ENCODE peak calls at places on chromosomes 6 and 20, in ten cellular contexts. S, T, N, W, M, Y, U, J, K and R are unnamed samples.

GRCh38 chr6:138818496-138819194 is 22.8 kb downstream of the ECT2L start:
- DNase-seq in Y (no peak), U (no peak), S (no peak), N (no peak), W (peak; percentile 54), K (no peak), T (no peak), M (no peak), J (peak; percentile 49), R (peak; percentile 74)

GRCh38 chr6:127404594-127405178 is 54.5 kb downstream of the KIAA0408 start:
- DNase-seq in T (no peak), J (no peak), W (no peak), U (no peak), K (no peak), Y (no peak), N (no peak), M (no peak), S (no peak), R (peak; percentile 28)

GRCh38 chr6:90701146-90701781 is 114.4 kb upstream of the MAP3K7 start:
- DNase-seq in M (no peak), K (peak; percentile 57), W (no peak), Y (no peak), U (no peak), T (peak; percentile 4), J (peak; percentile 86), N (no peak), S (no peak), R (no peak)

GRCh38 chr6:15681946-15682345 is 19.1 kb upstream of the DTNBP1 start:
- DNase-seq in M (no peak), T (no peak), Y (no peak), N (no peak), J (no peak), U (no peak), W (no peak), K (no peak), S (no peak), R (no peak)

GRCh38 chr6:4844108-4844507 is 67.9 kb downstream of the CDYL start:
- DNase-seq in T (no peak), S (no peak), M (no peak), Y (no peak), K (peak; percentile 8), W (no peak), J (peak; percentile 72), N (peak; percentile 88), U (no peak), R (no peak)

GRCh38 chr6:169372616-169373015 is 119.0 kb upstream of the THBS2 start:
- DNase-seq in S (no peak), T (no peak), N (no peak), M (no peak), U (no peak), K (no peak), Y (no peak), W (no peak), J (no peak), R (no peak)

GRCh38 chr6:26311385-26312095 is 53.5 kb upstream of the BTN3A2 start:
- DNase-seq in U (no peak), W (peak; percentile 47), J (peak; percentile 82), Y (peak; percentile 56), K (peak; percentile 85), S (peak; percentile 63), T (peak; percentile 17), M (no peak), N (peak; percentile 58), R (peak; percentile 86)

GRCh38 chr20:25314497-25315417 is 66.9 kb downstream of the PYGB start:
- DNase-seq in J (no peak), S (no peak), W (no peak), N (no peak), T (no peak), K (no peak), U (no peak), Y (no peak), M (no peak), R (no peak)

GRCh38 chr6:11460001-11460668 is 77.4 kb upstream of the TMEM170B start:
- DNase-seq in K (peak; percentile 18), W (peak; percentile 61), Y (peak; percentile 11), N (no peak), S (no peak), M (no peak), T (no peak), J (no peak), U (no peak), R (peak; percentile 80)

GRCh38 chr6:121430514-121431460 is 4.7 kb upstream of the GJA1 start:
- DNase-seq in N (no peak), M (no peak), Y (no peak), U (no peak), J (no peak), S (no peak), W (no peak), K (peak; percentile 69), T (peak; percentile 50), R (peak; percentile 63)

GRCh38 chr6:163900570-163900969 is 486.1 kb downstream of the QKI start:
- DNase-seq in N (no peak), S (no peak), K (no peak), W (no peak), T (no peak), M (peak; percentile 10), J (no peak), Y (peak; percentile 96), U (no peak), R (no peak)

GRCh38 chr20:15475483-15475882 is 1097.8 kb downstream of the KIF16B start:
- DNase-seq in K (peak; percentile 0), U (peak; percentile 36), S (peak; percentile 9), T (peak; percentile 23), J (no peak), M (peak; percentile 4), Y (no peak), W (peak; percentile 41), N (peak; percentile 55), R (peak; percentile 20)

GRCh38 chr6:44706011-44706410 is 318.5 kb downstream of the CDC5L start:
- DNase-seq in T (no peak), W (no peak), J (no peak), Y (no peak), K (no peak), U (no peak), S (no peak), M (no peak), N (no peak), R (no peak)

GRCh38 chr20:63216849-63217471 is 1.0 kb upstream of the YTHDF1 start:
- DNase-seq in M (no peak), S (peak; percentile 23), T (no peak), J (peak; percentile 65), N (peak; percentile 65), U (no peak), K (no peak), Y (no peak), W (no peak), R (no peak)

GRCh38 chr6:39841291-39841690 is 49.1 kb downstream of the DAAM2 start:
- DNase-seq in J (no peak), W (no peak), U (no peak), K (no peak), S (no peak), Y (peak; percentile 34), M (no peak), N (no peak), T (no peak), R (no peak)

GRCh38 chr20:58650181-58650775 is 805 bp upstream of the STX16 start:
- DNase-seq in N (no peak), W (peak; percentile 53), Y (no peak), M (no peak), J (peak; percentile 75), T (peak; percentile 78), U (peak; percentile 45), S (peak; percentile 31), K (no peak), R (no peak)

GRCh38 chr20:61260905-61261304 is 8.8 kb downstream of the CDH4 start:
- DNase-seq in N (no peak), M (no peak), J (peak; percentile 79), U (no peak), Y (no peak), W (no peak), T (no peak), S (no peak), K (no peak), R (peak; percentile 10)

DNA sequence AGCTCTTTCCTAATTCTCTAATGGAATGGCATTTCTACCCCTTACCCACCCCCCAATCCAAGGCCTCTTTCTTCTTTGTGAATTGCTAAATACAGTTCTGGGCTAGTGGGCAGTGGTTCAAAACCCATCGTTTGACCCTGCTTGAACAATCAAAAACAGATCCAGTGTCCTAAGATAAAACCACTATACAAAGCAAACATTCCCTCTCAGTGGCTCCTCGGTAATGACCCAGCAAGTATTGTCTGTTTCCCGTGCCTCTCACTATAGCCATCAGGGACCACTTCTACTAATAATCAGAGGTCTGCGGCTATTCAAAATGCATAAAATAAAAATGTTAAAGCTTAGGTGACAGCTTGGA is 143.5 kb upstream of the AKAP12 start:
- DNase-seq in W (no peak), S (no peak), J (peak; percentile 5), U (no peak), Y (no peak), M (no peak), K (no peak), T (no peak), N (no peak), R (no peak)
- H3K36me3 ChIP-seq in W (peaks cover 12% of the 10 kb centered on the region), S (no peaks in the 10 kb centered on the region), J (peaks cover 40% of the 10 kb centered on the region), U (no peaks in the 10 kb centered on the region), Y (no peaks in the 10 kb centered on the region), M (peaks cover 2% of the 10 kb centered on the region), K (peaks cover 13% of the 10 kb centered on the region), T (peaks cover 25% of the 10 kb centered on the region), N (peaks cover 3% of the 10 kb centered on the region), R (peaks cover 7% of the 10 kb centered on the region)

GRCh38 chr20:35738410-35739179 is 3.5 kb downstream of the RBM39 start:
- DNase-seq in S (no peak), W (no peak), M (no peak), K (no peak), U (no peak), T (no peak), Y (no peak), N (no peak), J (no peak), R (no peak)
- H3K36me3 ChIP-seq in S (peaks cover 61% of the 10 kb centered on the region), W (peaks cover 14% of the 10 kb centered on the region), M (no peaks in the 10 kb centered on the region), K (peaks cover 72% of the 10 kb centered on the region), U (peaks cover 73% of the 10 kb centered on the region), T (peaks cover 59% of the 10 kb centered on the region), Y (peaks cover 55% of the 10 kb centered on the region), N (peaks cover 82% of the 10 kb centered on the region), J (peaks cover 71% of the 10 kb centered on the region), R (peaks cover 24% of the 10 kb centered on the region)

GRCh38 chr6:158589371-158589770 is 29.5 kb downstream of the TMEM181 start:
- DNase-seq in Y (no peak), N (no peak), M (no peak), W (no peak), K (no peak), T (no peak), S (no peak), U (no peak), J (no peak), R (no peak)
- H3K36me3 ChIP-seq in Y (peaks cover 60% of the 10 kb centered on the region), N (peaks cover 86% of the 10 kb centered on the region), M (peaks cover 3% of the 10 kb centered on the region), W (peaks cover 24% of the 10 kb centered on the region), K (peaks cover 58% of the 10 kb centered on the region), T (peaks cover 66% of the 10 kb centered on the region), S (peaks cover 87% of the 10 kb centered on the region), U (peaks cover 90% of the 10 kb centered on the region), J (peaks cover 87% of the 10 kb centered on the region), R (peaks cover 27% of the 10 kb centered on the region)

GRCh38 chr20:50128520-50128905 is 15.6 kb upstream of the UBE2V1 start:
- DNase-seq in T (no peak), Y (no peak), K (no peak), S (no peak), J (no peak), U (no peak), M (no peak), N (no peak), W (no peak), R (no peak)
- H3K36me3 ChIP-seq in T (peaks cover 39% of the 10 kb centered on the region), Y (peaks cover 46% of the 10 kb centered on the region), K (peaks cover 59% of the 10 kb centered on the region), S (peaks cover 30% of the 10 kb centered on the region), J (peaks cover 57% of the 10 kb centered on the region), U (peaks cover 76% of the 10 kb centered on the region), M (no peaks in the 10 kb centered on the region), N (peaks cover 57% of the 10 kb centered on the region), W (peaks cover 46% of the 10 kb centered on the region), R (peaks cover 58% of the 10 kb centered on the region)